ENCODE peak calls at places on chromosomes 16 and 17, in eight cellular contexts. C, M, Q, F, O, P, K and G are unnamed samples.

GRCh38 chr16:17372383-17372782 is 98.4 kb downstream of the XYLT1 start:
- DNase-seq in C (no peak), M (peak; percentile 37), Q (no peak), F (no peak), O (no peak), P (no peak), K (no peak), G (no peak)

GRCh38 chr16:2233046-2233775 is 3.0 kb upstream of the DNASE1L2 start:
- DNase-seq in C (no peak), M (no peak), Q (no peak), F (no peak), O (no peak), P (no peak), K (peak; percentile 68), G (no peak)

GRCh38 chr16:57889960-57890751 is 80.8 kb downstream of the CNGB1 start:
- DNase-seq in C (no peak), M (no peak), Q (no peak), F (no peak), O (no peak), P (no peak), K (no peak), G (no peak)

GRCh38 chr16:69865701-69866100 is 85.4 kb upstream of the CLEC18A start:
- DNase-seq in C (no peak), M (peak; percentile 65), Q (peak; percentile 23), F (no peak), O (no peak), P (no peak), K (no peak), G (no peak)

GRCh38 chr16:65079549-65079948 is 42.3 kb downstream of the CDH11 start:
- DNase-seq in C (no peak), M (no peak), Q (no peak), F (no peak), O (no peak), P (no peak), K (no peak), G (no peak)

GRCh38 chr17:27802962-27803680 is 2.8 kb upstream of the NOS2 start:
- DNase-seq in C (no peak), M (no peak), Q (no peak), F (no peak), O (no peak), P (no peak), K (no peak), G (no peak)

GRCh38 chr16:23432176-23433128 is 20.5 kb downstream of the COG7 start:
- DNase-seq in C (no peak), M (no peak), Q (no peak), F (no peak), O (no peak), P (no peak), K (no peak), G (no peak)

GRCh38 chr16:49502136-49502881 is 128.7 kb downstream of the C16orf78 start:
- DNase-seq in C (no peak), M (no peak), Q (no peak), F (no peak), O (no peak), P (no peak), K (no peak), G (no peak)

GRCh38 chr16:28876016-28876659 is 2.1 kb upstream of the ATP2A1 start:
- DNase-seq in C (no peak), M (no peak), Q (no peak), F (no peak), O (no peak), P (no peak), K (no peak), G (no peak)

GRCh38 chr17:68694791-68695485 is 93.8 kb upstream of the FAM20A start:
- DNase-seq in C (no peak), M (no peak), Q (no peak), F (no peak), O (no peak), P (no peak), K (no peak), G (peak; percentile 53)

GRCh38 chr16:73771676-73772075 is 524.9 kb upstream of the PSMD7 start:
- DNase-seq in C (no peak), M (no peak), Q (no peak), F (no peak), O (no peak), P (no peak), K (no peak), G (no peak)

GRCh38 chr17:78716814-78717393 is 65.2 kb downstream of the CYTH1 start:
- DNase-seq in C (peak; percentile 78), M (no peak), Q (peak; percentile 72), F (peak; percentile 72), O (peak; percentile 86), P (no peak), K (peak; percentile 82), G (no peak)

GRCh38 chr17:29256116-29256515 is 9.5 kb downstream of the CRYBA1 start:
- DNase-seq in C (no peak), M (no peak), Q (no peak), F (no peak), O (no peak), P (no peak), K (no peak), G (no peak)

GRCh38 chr17:45906237-45906636 is 11.9 kb downstream of the MAPT start:
- DNase-seq in C (no peak), M (no peak), Q (no peak), F (no peak), O (no peak), P (no peak), K (no peak), G (no peak)

GRCh38 chr17:4950075-4950756 is 703 bp upstream of the ENO3 start:
- DNase-seq in C (peak; percentile 74), M (peak; percentile 67), Q (peak; percentile 70), F (peak; percentile 79), O (peak; percentile 55), P (peak; percentile 23), K (peak; percentile 91), G (no peak)

GRCh38 chr17:50102164-50102991 is 7.2 kb downstream of the PDK2 start:
- DNase-seq in C (no peak), M (no peak), Q (peak; percentile 81), F (no peak), O (peak; percentile 85), P (no peak), K (peak; percentile 90), G (no peak)
- H3K4me3 ChIP-seq in C (no peak overlapping the region), M (no peak overlapping the region), Q (peak overlapping the region; percentile 14), F (no peak overlapping the region), O (no peak overlapping the region), P (no peak overlapping the region), K (no peak overlapping the region), G (no peak overlapping the region)

GRCh38 chr16:50697881-50698767 is 4.7 kb downstream of the NOD2 start:
- DNase-seq in C (no peak), M (no peak), Q (peak; percentile 70), F (no peak), O (no peak), P (no peak), K (no peak), G (no peak)
- H3K4me3 ChIP-seq in C (peak overlapping the region; percentile 15), M (no peak overlapping the region), Q (peak overlapping the region; percentile 49), F (no peak overlapping the region), O (no peak overlapping the region), P (no peak overlapping the region), K (peak overlapping the region; percentile 11), G (peak overlapping the region; percentile 6)

GRCh38 chr16:31876955-31877828 is 3.6 kb downstream of the ZNF267 start:
- DNase-seq in C (no peak), M (no peak), Q (no peak), F (no peak), O (no peak), P (no peak), K (no peak), G (peak; percentile 62)

GRCh38 chr16:31874354-31875111 is 926 bp downstream of the ZNF267 start:
- DNase-seq in C (no peak), M (peak; percentile 25), Q (no peak), F (no peak), O (peak; percentile 31), P (peak; percentile 49), K (no peak), G (no peak)

GRCh38 chr16:31873556-31874353 is at the start of gene ZNF267:
- DNase-seq in C (peak; percentile 95), M (peak; percentile 98), Q (peak; percentile 96), F (peak; percentile 96), O (peak; percentile 96), P (peak; percentile 94), K (peak; percentile 91), G (peak; percentile 54)

GRCh38 chr16:31877876-31878642 is 4.5 kb downstream of the ZNF267 start:
- DNase-seq in C (no peak), M (no peak), Q (no peak), F (no peak), O (no peak), P (no peak), K (no peak), G (no peak)

GRCh38 chr16:31875112-31875803 is 1.7 kb downstream of the ZNF267 start:
- DNase-seq in C (no peak), M (no peak), Q (no peak), F (no peak), O (no peak), P (no peak), K (no peak), G (no peak)
- H3K4me3 ChIP-seq in C (peak overlapping the region; percentile 71), M (peak overlapping the region; percentile 97), Q (peak overlapping the region; percentile 89), F (peak overlapping the region; percentile 89), O (no peak overlapping the region), P (peak overlapping the region; percentile 88), K (peak overlapping the region; percentile 96), G (peak overlapping the region; percentile 94)

GRCh38 chr17:15269690-15270089 is 4.6 kb upstream of the PMP22 start:
- DNase-seq in C (no peak), M (no peak), Q (peak; percentile 38), F (no peak), O (no peak), P (no peak), K (no peak), G (no peak)

GRCh38 chr17:15271731-15272130 is 6.6 kb upstream of the PMP22 start:
- DNase-seq in C (no peak), M (no peak), Q (no peak), F (no peak), O (no peak), P (no peak), K (no peak), G (no peak)

GRCh38 chr17:15269087-15269486 is 4.0 kb upstream of the PMP22 start:
- DNase-seq in C (no peak), M (no peak), Q (no peak), F (no peak), O (no peak), P (no peak), K (no peak), G (no peak)

GRCh38 chr17:15268465-15268864 is 3.3 kb upstream of the PMP22 start:
- DNase-seq in C (no peak), M (no peak), Q (peak; percentile 47), F (no peak), O (no peak), P (no peak), K (no peak), G (no peak)

DNA sequence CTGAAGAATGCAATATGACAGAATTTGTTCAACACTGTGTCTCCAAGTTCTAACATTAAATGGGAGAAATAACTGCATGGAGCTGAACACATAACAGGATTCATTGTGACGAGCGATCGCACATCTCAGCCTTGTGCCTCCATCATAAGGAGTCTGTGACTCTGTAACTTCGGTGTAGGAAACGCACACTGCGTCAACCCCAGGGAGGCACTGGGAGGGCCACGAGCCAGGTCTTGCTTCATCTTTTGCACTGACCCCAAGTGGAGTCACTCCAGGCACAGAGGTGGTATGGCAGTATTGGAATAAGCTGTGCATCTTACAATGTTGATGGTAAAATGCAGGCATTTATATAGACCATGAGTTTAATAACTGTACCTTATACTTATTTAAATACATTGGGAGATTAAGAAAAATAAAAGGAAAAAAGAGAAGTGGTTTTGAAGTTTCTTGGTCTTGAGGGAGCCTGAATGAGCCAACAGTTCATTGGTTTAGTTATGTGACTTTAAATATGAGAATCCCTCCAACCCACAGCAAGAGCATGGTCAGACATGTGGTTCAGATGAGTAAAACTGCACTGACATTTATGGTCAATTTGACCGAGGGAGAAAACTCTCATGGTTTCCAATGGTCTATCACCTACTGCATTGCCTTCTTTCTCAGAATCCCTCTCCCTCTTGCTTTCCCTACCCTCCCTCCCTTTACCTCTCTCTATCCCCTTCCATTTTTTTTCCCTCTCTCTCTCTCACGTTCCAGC is 5.7 kb upstream of the PMP22 start:
- DNase-seq in C (no peak), M (no peak), Q (no peak), F (no peak), O (no peak), P (no peak), K (no peak), G (no peak)
- H3K4me3 ChIP-seq in C (no peak overlapping the region), M (no peak overlapping the region), Q (no peak overlapping the region), F (no peak overlapping the region), O (no peak overlapping the region), P (no peak overlapping the region), K (no peak overlapping the region), G (no peak overlapping the region)